ENCODE peak calls at places on chromosomes 7 and 10, in six cellular contexts. One of them, this sample, is unnamed.

GRCh38 chr7:47614450-47614849 is 32.5 kb upstream of the TNS3 start:
- DNase-seq in upper lobe of right lung: no peak
- DNase-seq in heart right ventricle: no peak
- DNase-seq in IMR-90: no peak
- DNase-seq in pancreas: no peak
- DNase-seq in CD8-positive, alpha-beta memory T cell: no peak
- DNase-seq in this sample: no peak

GRCh38 chr7:155706376-155706775 is 61.9 kb downstream of the RBM33 start:
- DNase-seq in upper lobe of right lung: no peak
- DNase-seq in heart right ventricle: no peak
- DNase-seq in IMR-90: no peak
- DNase-seq in pancreas: no peak
- DNase-seq in CD8-positive, alpha-beta memory T cell: no peak
- DNase-seq in this sample: no peak

GRCh38 chr10:126104767-126105166 is 208.4 kb downstream of the FANK1 start:
- DNase-seq in upper lobe of right lung: no peak
- DNase-seq in heart right ventricle: peak; percentile 24
- DNase-seq in IMR-90: no peak
- DNase-seq in pancreas: no peak
- DNase-seq in CD8-positive, alpha-beta memory T cell: no peak
- DNase-seq in this sample: no peak

GRCh38 chr7:35253680-35254495 is at the start of gene TBX20:
- DNase-seq in upper lobe of right lung: peak; percentile 72
- DNase-seq in heart right ventricle: peak; percentile 69
- DNase-seq in IMR-90: peak; percentile 19
- DNase-seq in pancreas: peak; percentile 41
- DNase-seq in CD8-positive, alpha-beta memory T cell: no peak
- DNase-seq in this sample: peak; percentile 26

GRCh38 chr7:34153680-34154270 is 248.4 kb downstream of the BMPER start:
- DNase-seq in upper lobe of right lung: no peak
- DNase-seq in heart right ventricle: no peak
- DNase-seq in IMR-90: peak; percentile 23
- DNase-seq in pancreas: no peak
- DNase-seq in CD8-positive, alpha-beta memory T cell: no peak
- DNase-seq in this sample: no peak

GRCh38 chr10:64619068-64619467 is 1097.9 kb downstream of the REEP3 start:
- DNase-seq in upper lobe of right lung: no peak
- DNase-seq in heart right ventricle: no peak
- DNase-seq in IMR-90: no peak
- DNase-seq in pancreas: no peak
- DNase-seq in CD8-positive, alpha-beta memory T cell: no peak
- DNase-seq in this sample: no peak

GRCh38 chr10:125102216-125102615 is 58.1 kb downstream of the CTBP2 start:
- DNase-seq in upper lobe of right lung: peak; percentile 58
- DNase-seq in heart right ventricle: no peak
- DNase-seq in IMR-90: peak; percentile 81
- DNase-seq in pancreas: peak; percentile 28
- DNase-seq in CD8-positive, alpha-beta memory T cell: no peak
- DNase-seq in this sample: no peak

GRCh38 chr10:130337305-130337640 is 201.1 kb downstream of the GLRX3 start:
- DNase-seq in upper lobe of right lung: no peak
- DNase-seq in heart right ventricle: no peak
- DNase-seq in IMR-90: no peak
- DNase-seq in pancreas: no peak
- DNase-seq in CD8-positive, alpha-beta memory T cell: no peak
- DNase-seq in this sample: no peak

GRCh38 chr10:73910764-73911552 is at the start of gene PLAU:
- DNase-seq in upper lobe of right lung: peak; percentile 79
- DNase-seq in heart right ventricle: peak; percentile 61
- DNase-seq in IMR-90: peak; percentile 57
- DNase-seq in pancreas: peak; percentile 15
- DNase-seq in CD8-positive, alpha-beta memory T cell: peak; percentile 53
- DNase-seq in this sample: peak; percentile 39

GRCh38 chr7:39589323-39590111 is 23.3 kb downstream of the YAE1 start:
- DNase-seq in upper lobe of right lung: no peak
- DNase-seq in heart right ventricle: peak; percentile 16
- DNase-seq in IMR-90: peak; percentile 84
- DNase-seq in pancreas: no peak
- DNase-seq in CD8-positive, alpha-beta memory T cell: peak; percentile 82
- DNase-seq in this sample: no peak

GRCh38 chr10:118968071-118968470 is 61.4 kb upstream of the NANOS1 start:
- DNase-seq in upper lobe of right lung: no peak
- DNase-seq in heart right ventricle: no peak
- DNase-seq in IMR-90: no peak
- DNase-seq in pancreas: no peak
- DNase-seq in CD8-positive, alpha-beta memory T cell: no peak
- DNase-seq in this sample: no peak

GRCh38 chr10:13517675-13518074 is 11.1 kb downstream of the BEND7 start:
- DNase-seq in upper lobe of right lung: no peak
- DNase-seq in heart right ventricle: no peak
- DNase-seq in IMR-90: no peak
- DNase-seq in pancreas: no peak
- DNase-seq in CD8-positive, alpha-beta memory T cell: no peak
- DNase-seq in this sample: no peak

GRCh38 chr7:2699289-2699620 is 11.3 kb downstream of the AMZ1 start:
- DNase-seq in upper lobe of right lung: no peak
- DNase-seq in heart right ventricle: no peak
- DNase-seq in IMR-90: no peak
- DNase-seq in pancreas: no peak
- DNase-seq in CD8-positive, alpha-beta memory T cell: no peak
- DNase-seq in this sample: no peak

GRCh38 chr7:100003711-100004661 is 11.4 kb upstream of the ZKSCAN1 start:
- DNase-seq in upper lobe of right lung: peak; percentile 81
- DNase-seq in heart right ventricle: no peak
- DNase-seq in IMR-90: no peak
- DNase-seq in pancreas: peak; percentile 79
- DNase-seq in CD8-positive, alpha-beta memory T cell: no peak
- DNase-seq in this sample: no peak

GRCh38 chr10:22665329-22665728 is 49.0 kb downstream of the PIP4K2A start:
- DNase-seq in upper lobe of right lung: no peak
- DNase-seq in heart right ventricle: no peak
- DNase-seq in IMR-90: no peak
- DNase-seq in pancreas: no peak
- DNase-seq in CD8-positive, alpha-beta memory T cell: no peak
- DNase-seq in this sample: no peak

GRCh38 chr7:133763241-133763640 is 363.9 kb upstream of the LRGUK start:
- DNase-seq in upper lobe of right lung: no peak
- DNase-seq in heart right ventricle: no peak
- DNase-seq in IMR-90: no peak
- DNase-seq in pancreas: no peak
- DNase-seq in CD8-positive, alpha-beta memory T cell: no peak
- DNase-seq in this sample: no peak

GRCh38 chr7:120729300-120729699 is 128.6 kb downstream of the TSPAN12 start:
- DNase-seq in upper lobe of right lung: no peak
- DNase-seq in heart right ventricle: no peak
- DNase-seq in IMR-90: peak; percentile 51
- DNase-seq in pancreas: no peak
- DNase-seq in CD8-positive, alpha-beta memory T cell: no peak
- DNase-seq in this sample: no peak

GRCh38 chr10:124557648-124558338 is 96.2 kb downstream of the LHPP start:
- DNase-seq in upper lobe of right lung: no peak
- DNase-seq in heart right ventricle: no peak
- DNase-seq in IMR-90: no peak
- DNase-seq in pancreas: no peak
- DNase-seq in CD8-positive, alpha-beta memory T cell: peak; percentile 29
- DNase-seq in this sample: no peak

GRCh38 chr10:126592901-126593300 is 77.6 kb downstream of the C10orf90 start:
- DNase-seq in upper lobe of right lung: no peak
- DNase-seq in heart right ventricle: no peak
- DNase-seq in IMR-90: no peak
- DNase-seq in pancreas: no peak
- DNase-seq in CD8-positive, alpha-beta memory T cell: no peak
- DNase-seq in this sample: no peak

GRCh38 chr7:68770649-68771048 is 827.6 kb upstream of the AUTS2 start:
- DNase-seq in upper lobe of right lung: no peak
- DNase-seq in heart right ventricle: peak; percentile 24
- DNase-seq in IMR-90: no peak
- DNase-seq in pancreas: peak; percentile 8
- DNase-seq in CD8-positive, alpha-beta memory T cell: no peak
- DNase-seq in this sample: peak; percentile 23

GRCh38 chr7:34036069-34036920 is 131.0 kb downstream of the BMPER start:
- DNase-seq in upper lobe of right lung: no peak
- DNase-seq in heart right ventricle: no peak
- DNase-seq in IMR-90: peak; percentile 33
- DNase-seq in pancreas: peak; percentile 68
- DNase-seq in CD8-positive, alpha-beta memory T cell: no peak
- DNase-seq in this sample: no peak

GRCh38 chr10:11612004-11613001 is 853 bp upstream of the USP6NL start:
- DNase-seq in upper lobe of right lung: no peak
- DNase-seq in heart right ventricle: no peak
- DNase-seq in IMR-90: no peak
- DNase-seq in pancreas: no peak
- DNase-seq in CD8-positive, alpha-beta memory T cell: no peak
- DNase-seq in this sample: no peak

GRCh38 chr10:43099928-43100327 is 23.1 kb downstream of the RET start:
- DNase-seq in upper lobe of right lung: no peak
- DNase-seq in heart right ventricle: no peak
- DNase-seq in IMR-90: no peak
- DNase-seq in pancreas: no peak
- DNase-seq in CD8-positive, alpha-beta memory T cell: no peak
- DNase-seq in this sample: no peak

GRCh38 chr7:38186593-38187314 is 8.7 kb downstream of the STARD3NL start:
- DNase-seq in upper lobe of right lung: no peak
- DNase-seq in heart right ventricle: no peak
- DNase-seq in IMR-90: peak; percentile 61
- DNase-seq in pancreas: no peak
- DNase-seq in CD8-positive, alpha-beta memory T cell: no peak
- DNase-seq in this sample: peak; percentile 45
- H3K4me3 ChIP-seq in upper lobe of right lung: no peak overlapping the region
- H3K4me3 ChIP-seq in heart right ventricle: no peak overlapping the region
- H3K4me3 ChIP-seq in IMR-90: no peak overlapping the region
- H3K4me3 ChIP-seq in pancreas: no peak overlapping the region
- H3K4me3 ChIP-seq in CD8-positive, alpha-beta memory T cell: no peak overlapping the region
- H3K4me3 ChIP-seq in this sample: no peak overlapping the region

GRCh38 chr7:37032258-37032601 is 307.9 kb upstream of the AOAH start:
- DNase-seq in upper lobe of right lung: no peak
- DNase-seq in heart right ventricle: no peak
- DNase-seq in IMR-90: no peak
- DNase-seq in pancreas: no peak
- DNase-seq in CD8-positive, alpha-beta memory T cell: no peak
- DNase-seq in this sample: no peak

GRCh38 chr7:37033141-37033540 is 308.8 kb upstream of the AOAH start:
- DNase-seq in upper lobe of right lung: no peak
- DNase-seq in heart right ventricle: no peak
- DNase-seq in IMR-90: no peak
- DNase-seq in pancreas: no peak
- DNase-seq in CD8-positive, alpha-beta memory T cell: no peak
- DNase-seq in this sample: no peak

GRCh38 chr7:37037286-37037685 is 313.0 kb upstream of the AOAH start:
- DNase-seq in upper lobe of right lung: no peak
- DNase-seq in heart right ventricle: no peak
- DNase-seq in IMR-90: no peak
- DNase-seq in pancreas: no peak
- DNase-seq in CD8-positive, alpha-beta memory T cell: no peak
- DNase-seq in this sample: no peak

GRCh38 chr7:37038706-37039105 is 314.4 kb upstream of the AOAH start:
- DNase-seq in upper lobe of right lung: no peak
- DNase-seq in heart right ventricle: no peak
- DNase-seq in IMR-90: no peak
- DNase-seq in pancreas: no peak
- DNase-seq in CD8-positive, alpha-beta memory T cell: no peak
- DNase-seq in this sample: no peak

GRCh38 chr7:37035631-37036030 is 311.3 kb upstream of the AOAH start:
- DNase-seq in upper lobe of right lung: no peak
- DNase-seq in heart right ventricle: no peak
- DNase-seq in IMR-90: no peak
- DNase-seq in pancreas: no peak
- DNase-seq in CD8-positive, alpha-beta memory T cell: no peak
- DNase-seq in this sample: no peak
- H3K36me3 ChIP-seq in upper lobe of right lung: no peaks in the 10 kb centered on the region
- H3K36me3 ChIP-seq in heart right ventricle: no peaks in the 10 kb centered on the region
- H3K36me3 ChIP-seq in IMR-90: no peaks in the 10 kb centered on the region
- H3K36me3 ChIP-seq in pancreas: no peaks in the 10 kb centered on the region
- H3K36me3 ChIP-seq in CD8-positive, alpha-beta memory T cell: peaks cover 5% of the 10 kb centered on the region
- H3K36me3 ChIP-seq in this sample: no peaks in the 10 kb centered on the region

GRCh38 chr7:128106840-128107239 is 75.6 kb upstream of the LRRC4 start:
- DNase-seq in upper lobe of right lung: peak; percentile 33
- DNase-seq in heart right ventricle: no peak
- DNase-seq in IMR-90: no peak
- DNase-seq in pancreas: no peak
- DNase-seq in CD8-positive, alpha-beta memory T cell: no peak
- DNase-seq in this sample: no peak

GRCh38 chr7:128103498-128104108 is 72.4 kb upstream of the LRRC4 start:
- DNase-seq in upper lobe of right lung: no peak
- DNase-seq in heart right ventricle: peak; percentile 40
- DNase-seq in IMR-90: no peak
- DNase-seq in pancreas: peak; percentile 28
- DNase-seq in CD8-positive, alpha-beta memory T cell: no peak
- DNase-seq in this sample: peak; percentile 24

GRCh38 chr7:128105228-128106022 is 74.2 kb upstream of the LRRC4 start:
- DNase-seq in upper lobe of right lung: peak; percentile 46
- DNase-seq in heart right ventricle: no peak
- DNase-seq in IMR-90: no peak
- DNase-seq in pancreas: no peak
- DNase-seq in CD8-positive, alpha-beta memory T cell: no peak
- DNase-seq in this sample: no peak

GRCh38 chr7:128102490-128103291 is 71.5 kb upstream of the LRRC4 start:
- DNase-seq in upper lobe of right lung: no peak
- DNase-seq in heart right ventricle: no peak
- DNase-seq in IMR-90: no peak
- DNase-seq in pancreas: no peak
- DNase-seq in CD8-positive, alpha-beta memory T cell: no peak
- DNase-seq in this sample: no peak

GRCh38 chr7:128104109-128104742 is 73.0 kb upstream of the LRRC4 start:
- DNase-seq in upper lobe of right lung: no peak
- DNase-seq in heart right ventricle: peak; percentile 29
- DNase-seq in IMR-90: no peak
- DNase-seq in pancreas: no peak
- DNase-seq in CD8-positive, alpha-beta memory T cell: no peak
- DNase-seq in this sample: no peak
- H3K4me3 ChIP-seq in upper lobe of right lung: peak overlapping the region; percentile 42
- H3K4me3 ChIP-seq in heart right ventricle: peak overlapping the region; percentile 32
- H3K4me3 ChIP-seq in IMR-90: peak overlapping the region; percentile 34
- H3K4me3 ChIP-seq in pancreas: no peak overlapping the region
- H3K4me3 ChIP-seq in CD8-positive, alpha-beta memory T cell: peak overlapping the region; percentile 62
- H3K4me3 ChIP-seq in this sample: no peak overlapping the region

GRCh38 chr7:143388051-143388450 is 6.9 kb downstream of the ZYX start:
- DNase-seq in upper lobe of right lung: no peak
- DNase-seq in heart right ventricle: no peak
- DNase-seq in IMR-90: no peak
- DNase-seq in pancreas: no peak
- DNase-seq in CD8-positive, alpha-beta memory T cell: no peak
- DNase-seq in this sample: no peak

GRCh38 chr7:143389316-143390097 is 8.4 kb downstream of the ZYX start:
- DNase-seq in upper lobe of right lung: no peak
- DNase-seq in heart right ventricle: no peak
- DNase-seq in IMR-90: no peak
- DNase-seq in pancreas: no peak
- DNase-seq in CD8-positive, alpha-beta memory T cell: peak; percentile 41
- DNase-seq in this sample: no peak

GRCh38 chr7:143387156-143387975 is 6.2 kb downstream of the ZYX start:
- DNase-seq in upper lobe of right lung: peak; percentile 54
- DNase-seq in heart right ventricle: no peak
- DNase-seq in IMR-90: no peak
- DNase-seq in pancreas: no peak
- DNase-seq in CD8-positive, alpha-beta memory T cell: no peak
- DNase-seq in this sample: no peak

GRCh38 chr7:143390098-143390772 is 9.1 kb downstream of the ZYX start:
- DNase-seq in upper lobe of right lung: no peak
- DNase-seq in heart right ventricle: no peak
- DNase-seq in IMR-90: no peak
- DNase-seq in pancreas: no peak
- DNase-seq in CD8-positive, alpha-beta memory T cell: no peak
- DNase-seq in this sample: no peak

GRCh38 chr7:143388491-143389101 is 7.5 kb downstream of the ZYX start:
- DNase-seq in upper lobe of right lung: no peak
- DNase-seq in heart right ventricle: no peak
- DNase-seq in IMR-90: no peak
- DNase-seq in pancreas: no peak
- DNase-seq in CD8-positive, alpha-beta memory T cell: no peak
- DNase-seq in this sample: no peak
- H3K36me3 ChIP-seq in upper lobe of right lung: peaks cover 51% of the 10 kb centered on the region
- H3K36me3 ChIP-seq in heart right ventricle: peaks cover 90% of the 10 kb centered on the region
- H3K36me3 ChIP-seq in IMR-90: peaks cover 89% of the 10 kb centered on the region
- H3K36me3 ChIP-seq in pancreas: no peaks in the 10 kb centered on the region
- H3K36me3 ChIP-seq in CD8-positive, alpha-beta memory T cell: peaks cover 40% of the 10 kb centered on the region
- H3K36me3 ChIP-seq in this sample: peaks cover 14% of the 10 kb centered on the region

This sample was measured in thyroid gland.